ENCODE peak calls at places on chromosomes 13 and 19, in ten cellular contexts. K is left colon; I is mucosa of gallbladder; O is CD4-positive, CD25-positive, alpha-beta regulatory T cell; A is GDM1; H is EL; V is activated naive CD4-positive, alpha-beta T cell treated with anti-CD3 and anti-CD28 coated beads, Interleukin-2, amount 10 ng/mL, durations not matched to agents 7 days and 5 days; T is NCI-H774; D is HTR-8/SVneo; M is coronary artery. S is an unnamed sample.

GRCh38 chr13:63389756-63390155 is 1974.1 kb upstream of the PCDH20 start:
- DNase-seq in K (no peak), I (no peak), O (no peak), A (no peak), H (no peak), V (no peak), T (no peak), D (no peak), M (no peak), S (no peak)

GRCh38 chr13:74554581-74555290 is 420.5 kb upstream of the KLF12 start:
- DNase-seq in K (no peak), I (no peak), O (no peak), A (no peak), H (no peak), V (no peak), T (no peak), D (no peak), M (no peak), S (no peak)

GRCh38 chr13:51000576-51001260 is 91.1 kb downstream of the RNASEH2B start:
- DNase-seq in K (no peak), I (no peak), O (no peak), A (no peak), H (no peak), V (no peak), T (peak; percentile 7), D (no peak), M (no peak), S (no peak)

GRCh38 chr19:10419200-10419645 is 1.1 kb upstream of the PDE4A start:
- DNase-seq in K (no peak), I (no peak), O (no peak), A (no peak), H (no peak), V (peak; percentile 72), T (no peak), D (no peak), M (no peak), S (no peak)

GRCh38 chr13:75437582-75438318 is 44.2 kb downstream of the TBC1D4 start:
- DNase-seq in K (no peak), I (no peak), O (no peak), A (no peak), H (peak; percentile 19), V (no peak), T (no peak), D (no peak), M (no peak), S (no peak)

GRCh38 chr19:2083174-2083854 is 12.8 kb downstream of the MOB3A start:
- DNase-seq in K (no peak), I (no peak), O (peak; percentile 50), A (peak; percentile 73), H (no peak), V (peak; percentile 86), T (peak; percentile 25), D (no peak), M (no peak), S (peak; percentile 87)

GRCh38 chr19:2097330-2098327 is 914 bp downstream of the IZUMO4 start:
- DNase-seq in K (no peak), I (no peak), O (peak; percentile 61), A (no peak), H (no peak), V (peak; percentile 71), T (no peak), D (no peak), M (no peak), S (peak; percentile 52)

GRCh38 chr13:113297370-113297871 is 382 bp downstream of the LAMP1 start:
- DNase-seq in K (peak; percentile 33), I (no peak), O (peak; percentile 37), A (no peak), H (peak; percentile 24), V (peak; percentile 69), T (no peak), D (no peak), M (peak; percentile 79), S (peak; percentile 72)

GRCh38 chr19:12792853-12793289 is 1.6 kb downstream of the JUNB start:
- DNase-seq in K (peak; percentile 47), I (no peak), O (peak; percentile 37), A (no peak), H (no peak), V (no peak), T (no peak), D (no peak), M (peak; percentile 72), S (no peak)